ENCODE peak calls at places on chromosomes 7 and 10, in nine cellular contexts. V is heart right ventricle; S is body of pancreas; U is A549; M is spleen; P is CD4-positive, CD25-positive, alpha-beta regulatory T cell; J is HCT116; F is transverse colon; X is GM23248. A is an unnamed sample.

GRCh38 chr10:6275022-6275997 is 72.6 kb downstream of the PFKFB3 start:
- DNase-seq in U (peak; percentile 96), J (peak; percentile 89), M (peak; percentile 97), P (peak; percentile 83), X (peak; percentile 100), F (peak; percentile 80), V (peak; percentile 84), S (peak; percentile 51), A (peak; percentile 96)

GRCh38 chr10:91198781-91199180 is 21.7 kb upstream of the PCGF5 start:
- DNase-seq in P (peak; percentile 83), V (no peak), S (no peak), U (no peak), X (peak; percentile 88), J (no peak), M (no peak), F (no peak), A (no peak)

GRCh38 chr7:135855836-135856235 is 107.2 kb upstream of the FAM180A start:
- DNase-seq in J (no peak), F (no peak), U (no peak), X (peak; percentile 51), V (no peak), M (no peak), P (peak; percentile 8), S (no peak), A (no peak)

GRCh38 chr7:30920021-30920583 is 8.4 kb downstream of the AQP1 start:
- DNase-seq in U (no peak), M (peak; percentile 46), P (no peak), S (peak; percentile 14), X (peak; percentile 61), F (peak; percentile 9), J (no peak), V (no peak), A (no peak)

GRCh38 chr7:81170291-81170690 is 251.4 kb upstream of the SEMA3C start:
- DNase-seq in M (no peak), V (no peak), F (no peak), X (no peak), J (no peak), S (no peak), P (no peak), U (no peak), A (peak; percentile 38)

GRCh38 chr7:22858640-22859561 is 36.3 kb upstream of the TOMM7 start:
- DNase-seq in M (no peak), V (no peak), P (no peak), X (peak; percentile 98), J (peak; percentile 69), S (no peak), U (peak; percentile 46), F (no peak), A (peak; percentile 93)

GRCh38 chr7:1752771-1753562 is 82.9 kb downstream of the ELFN1 start:
- DNase-seq in X (no peak), F (no peak), U (no peak), P (peak; percentile 45), J (no peak), S (no peak), M (peak; percentile 54), V (no peak), A (no peak)

GRCh38 chr10:24542314-24543270 is 181.1 kb downstream of the ARHGAP21 start:
- DNase-seq in P (no peak), V (no peak), J (no peak), S (no peak), U (no peak), M (no peak), F (no peak), X (no peak), A (no peak)

GRCh38 chr10:68121862-68122261 is 12.6 kb downstream of the MYPN start:
- DNase-seq in X (no peak), J (no peak), P (no peak), M (no peak), V (no peak), F (no peak), S (no peak), U (no peak), A (no peak)

GRCh38 chr10:8435186-8436055 is 380.9 kb downstream of the GATA3 start:
- DNase-seq in S (no peak), U (no peak), F (no peak), J (no peak), M (no peak), V (no peak), P (no peak), X (no peak), A (no peak)

GRCh38 chr7:47535033-47535703 is 46.7 kb downstream of the TNS3 start:
- DNase-seq in F (no peak), M (peak; percentile 7), V (no peak), U (no peak), J (no peak), P (no peak), X (peak; percentile 34), S (no peak), A (no peak)

DNA sequence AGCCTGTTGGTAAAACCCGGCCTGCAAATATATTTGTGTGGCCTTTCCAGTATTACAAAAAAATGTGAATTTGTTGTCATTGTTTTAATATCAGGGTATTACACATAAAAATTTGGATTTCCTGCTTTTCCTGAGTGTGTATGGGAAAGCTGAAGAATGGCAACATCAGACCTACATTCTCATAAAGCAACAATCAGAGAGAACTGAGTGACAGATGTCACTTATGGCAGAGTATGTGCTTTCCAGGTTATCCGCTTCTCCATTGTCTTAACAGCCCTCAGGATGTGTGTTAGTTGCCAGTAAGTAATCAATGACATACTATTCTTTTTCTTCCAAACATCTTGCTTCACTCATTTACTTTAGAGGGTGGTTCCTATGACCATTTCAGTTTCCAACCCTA is 7.3 kb downstream of the SYPL1 start:
- DNase-seq in U (no peak), S (no peak), X (no peak), J (no peak), V (no peak), P (no peak), M (no peak), F (no peak), A (no peak)
- H3K4me1 ChIP-seq in U (peaks cover 19% of the 10 kb centered on the region), S (peaks cover 39% of the 10 kb centered on the region), X (peaks cover 19% of the 10 kb centered on the region), J (peaks cover 12% of the 10 kb centered on the region), V (peaks cover 61% of the 10 kb centered on the region), P (peaks cover 34% of the 10 kb centered on the region), M (peaks cover 100% of the 10 kb centered on the region), F (peaks cover 38% of the 10 kb centered on the region), A (no peaks in the 10 kb centered on the region)

GRCh38 chr7:55131421-55131929 is 112.7 kb downstream of the EGFR start:
- DNase-seq in S (no peak), M (no peak), F (no peak), U (no peak), X (no peak), V (peak; percentile 23), J (no peak), P (no peak), A (no peak)

GRCh38 chr7:55129409-55130078 is 110.7 kb downstream of the EGFR start:
- DNase-seq in J (no peak), V (no peak), U (peak; percentile 35), F (peak; percentile 44), S (no peak), P (no peak), M (no peak), X (peak; percentile 81), A (no peak)

GRCh38 chr7:55130079-55130476 is 111.3 kb downstream of the EGFR start:
- DNase-seq in S (no peak), V (no peak), X (peak; percentile 58), M (no peak), U (peak; percentile 13), J (no peak), P (no peak), F (no peak), A (no peak)

GRCh38 chr7:55128693-55129394 is 110.0 kb downstream of the EGFR start:
- DNase-seq in S (no peak), J (no peak), U (no peak), F (no peak), M (no peak), X (peak; percentile 69), V (peak; percentile 58), P (no peak), A (peak; percentile 86)

DNA sequence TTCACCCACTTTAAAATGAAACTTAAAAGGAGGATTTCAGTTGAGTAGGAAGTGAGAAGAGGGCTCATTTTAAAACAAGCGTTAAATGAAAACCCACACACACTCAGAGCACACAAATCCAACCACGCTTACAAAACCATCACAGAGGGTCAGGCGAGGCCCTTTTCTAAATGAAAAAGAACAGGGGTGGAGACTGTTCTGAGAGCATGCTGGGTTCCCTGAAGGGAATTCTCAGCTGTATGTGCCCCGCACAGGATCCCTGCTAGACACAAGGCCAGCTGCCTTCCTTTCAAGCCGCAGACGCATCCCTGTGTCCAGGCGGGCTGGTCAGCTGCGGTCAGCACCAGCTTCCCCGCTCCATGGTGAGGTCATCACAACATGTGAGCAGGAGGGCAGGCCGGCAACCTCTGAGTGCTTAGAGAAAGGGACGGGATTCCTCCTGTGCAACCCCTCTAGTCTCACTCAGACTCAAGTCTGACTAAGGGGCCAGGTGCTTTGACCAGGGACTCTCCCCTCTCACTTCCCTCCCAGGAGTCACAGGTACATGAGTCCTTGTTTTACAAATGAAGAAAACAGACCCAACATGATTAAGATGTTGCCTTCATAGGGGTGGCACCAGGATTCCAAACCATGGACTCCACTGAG is 111.9 kb downstream of the EGFR start:
- DNase-seq in F (peak; percentile 37), U (no peak), V (peak; percentile 45), M (no peak), X (peak; percentile 77), S (no peak), P (no peak), J (no peak), A (peak; percentile 78)
- H3K27ac ChIP-seq in F (peak overlapping the region; percentile 85), U (peak overlapping the region; percentile 93), V (peak overlapping the region; percentile 72), M (peak overlapping the region; percentile 49), X (peak overlapping the region; percentile 99), S (peak overlapping the region; percentile 50), P (no peak overlapping the region), J (peak overlapping the region; percentile 56), A (peak overlapping the region; percentile 77)

GRCh38 chr7:137694405-137694804 is 152.4 kb downstream of the DGKI start:
- DNase-seq in F (no peak), P (no peak), M (no peak), X (peak; percentile 71), S (no peak), J (no peak), V (no peak), U (no peak), A (no peak)
- H3K4me1 ChIP-seq in F (no peaks in the 10 kb centered on the region), P (no peaks in the 10 kb centered on the region), M (no peaks in the 10 kb centered on the region), X (peaks cover 29% of the 10 kb centered on the region), S (peaks cover 4% of the 10 kb centered on the region), J (no peaks in the 10 kb centered on the region), V (no peaks in the 10 kb centered on the region), U (no peaks in the 10 kb centered on the region), A (no peaks in the 10 kb centered on the region)

GRCh38 chr10:85651507-85651902 is 715.1 kb downstream of the GRID1 start:
- DNase-seq in X (no peak), U (no peak), J (no peak), V (peak; percentile 16), F (no peak), S (no peak), M (no peak), P (no peak), A (no peak)

GRCh38 chr10:85657478-85658113 is 709.0 kb downstream of the GRID1 start:
- DNase-seq in P (no peak), F (no peak), M (no peak), U (no peak), J (no peak), X (no peak), V (peak; percentile 23), S (no peak), A (no peak)

GRCh38 chr10:85658518-85658917 is 708.1 kb downstream of the GRID1 start:
- DNase-seq in S (no peak), X (no peak), P (no peak), U (no peak), F (no peak), V (no peak), M (no peak), J (no peak), A (no peak)

GRCh38 chr10:85650791-85651506 is 715.6 kb downstream of the GRID1 start:
- DNase-seq in V (no peak), F (no peak), U (no peak), J (no peak), S (no peak), P (no peak), M (no peak), X (no peak), A (no peak)

GRCh38 chr10:85655394-85655793 is 711.2 kb downstream of the GRID1 start:
- DNase-seq in J (no peak), U (no peak), M (no peak), X (no peak), P (no peak), F (no peak), S (no peak), V (no peak), A (no peak)
- H3K27ac ChIP-seq in J (no peak overlapping the region), U (no peak overlapping the region), M (no peak overlapping the region), X (no peak overlapping the region), P (no peak overlapping the region), F (no peak overlapping the region), S (no peak overlapping the region), V (peak overlapping the region; percentile 39), A (no peak overlapping the region)